ENCODE peak calls at places on chromosomes 4 and X, in seven cellular contexts. One of them, this sample, is unnamed.

GRCh38 chrX:68801737-68802290 is 27.0 kb upstream of the EFNB1 start:
- DNase-seq in hepatic stellate cell: no peak
- DNase-seq in pancreas: no peak
- DNase-seq in RPMI7951: no peak
- DNase-seq in MG63: no peak
- DNase-seq in mesenteric fat pad: no peak
- DNase-seq in naive thymus-derived CD4-positive, alpha-beta T cell: no peak
- DNase-seq in this sample: no peak

GRCh38 chr4:169253087-169253675 is 17.6 kb downstream of the SH3RF1 start:
- DNase-seq in hepatic stellate cell: no peak
- DNase-seq in pancreas: no peak
- DNase-seq in MG63: no peak
- DNase-seq in mesenteric fat pad: no peak
- DNase-seq in RPMI7951: no peak
- DNase-seq in naive thymus-derived CD4-positive, alpha-beta T cell: no peak
- DNase-seq in this sample: no peak

GRCh38 chr4:2932951-2933565 is 30.1 kb downstream of the NOP14 start:
- DNase-seq in RPMI7951: peak
- DNase-seq in hepatic stellate cell: no peak
- DNase-seq in MG63: no peak
- DNase-seq in naive thymus-derived CD4-positive, alpha-beta T cell: no peak
- DNase-seq in pancreas: peak
- DNase-seq in mesenteric fat pad: no peak
- DNase-seq in this sample: no peak

GRCh38 chrX:53895270-53895669 is 149.0 kb downstream of the PHF8 start:
- DNase-seq in MG63: no peak
- DNase-seq in RPMI7951: no peak
- DNase-seq in mesenteric fat pad: no peak
- DNase-seq in hepatic stellate cell: no peak
- DNase-seq in pancreas: no peak
- DNase-seq in naive thymus-derived CD4-positive, alpha-beta T cell: no peak
- DNase-seq in this sample: no peak

GRCh38 chrX:96985046-96985445 is 101.3 kb downstream of the RPA4 start:
- DNase-seq in RPMI7951: no peak
- DNase-seq in naive thymus-derived CD4-positive, alpha-beta T cell: no peak
- DNase-seq in MG63: no peak
- DNase-seq in pancreas: no peak
- DNase-seq in mesenteric fat pad: no peak
- DNase-seq in hepatic stellate cell: no peak
- DNase-seq in this sample: no peak

GRCh38 chrX:55486736-55487135 is 2.9 kb downstream of the USP51 start:
- DNase-seq in RPMI7951: peak
- DNase-seq in pancreas: no peak
- DNase-seq in naive thymus-derived CD4-positive, alpha-beta T cell: no peak
- DNase-seq in hepatic stellate cell: no peak
- DNase-seq in mesenteric fat pad: no peak
- DNase-seq in MG63: peak
- DNase-seq in this sample: no peak

GRCh38 chr4:136392576-136392975 is 1139.7 kb downstream of the PCDH18 start:
- DNase-seq in pancreas: no peak
- DNase-seq in hepatic stellate cell: peak
- DNase-seq in MG63: no peak
- DNase-seq in RPMI7951: no peak
- DNase-seq in mesenteric fat pad: no peak
- DNase-seq in naive thymus-derived CD4-positive, alpha-beta T cell: no peak
- DNase-seq in this sample: no peak

GRCh38 chr4:107098403-107098802 is 62.3 kb upstream of the DKK2 start:
- DNase-seq in naive thymus-derived CD4-positive, alpha-beta T cell: no peak
- DNase-seq in mesenteric fat pad: no peak
- DNase-seq in MG63: no peak
- DNase-seq in RPMI7951: no peak
- DNase-seq in pancreas: no peak
- DNase-seq in hepatic stellate cell: no peak
- DNase-seq in this sample: no peak

GRCh38 chr4:2248044-2248780 is 6.3 kb upstream of the HAUS3 start:
- DNase-seq in pancreas: peak
- DNase-seq in RPMI7951: no peak
- DNase-seq in MG63: no peak
- DNase-seq in naive thymus-derived CD4-positive, alpha-beta T cell: no peak
- DNase-seq in hepatic stellate cell: peak
- DNase-seq in mesenteric fat pad: no peak
- DNase-seq in this sample: no peak

GRCh38 chr4:153963216-153963615 is 174.3 kb upstream of the SFRP2 start:
- DNase-seq in RPMI7951: no peak
- DNase-seq in pancreas: no peak
- DNase-seq in hepatic stellate cell: no peak
- DNase-seq in naive thymus-derived CD4-positive, alpha-beta T cell: no peak
- DNase-seq in MG63: no peak
- DNase-seq in mesenteric fat pad: no peak
- DNase-seq in this sample: no peak

GRCh38 chr4:143386812-143387211 is 50.1 kb downstream of the GAB1 start:
- DNase-seq in RPMI7951: no peak
- DNase-seq in mesenteric fat pad: no peak
- DNase-seq in naive thymus-derived CD4-positive, alpha-beta T cell: no peak
- DNase-seq in hepatic stellate cell: no peak
- DNase-seq in pancreas: no peak
- DNase-seq in MG63: no peak
- DNase-seq in this sample: no peak

GRCh38 chrX:19638968-19639539 is 123.7 kb upstream of the MAP3K15 start:
- DNase-seq in naive thymus-derived CD4-positive, alpha-beta T cell: no peak
- DNase-seq in MG63: no peak
- DNase-seq in hepatic stellate cell: no peak
- DNase-seq in pancreas: no peak
- DNase-seq in mesenteric fat pad: no peak
- DNase-seq in RPMI7951: no peak
- DNase-seq in this sample: no peak

GRCh38 chr4:142697928-142698327 is 148.2 kb downstream of the INPP4B start:
- DNase-seq in pancreas: no peak
- DNase-seq in naive thymus-derived CD4-positive, alpha-beta T cell: no peak
- DNase-seq in hepatic stellate cell: no peak
- DNase-seq in mesenteric fat pad: no peak
- DNase-seq in RPMI7951: no peak
- DNase-seq in MG63: no peak
- DNase-seq in this sample: no peak

GRCh38 chr4:185238750-185239149 is 29.4 kb downstream of the SNX25 start:
- DNase-seq in hepatic stellate cell: no peak
- DNase-seq in pancreas: no peak
- DNase-seq in MG63: no peak
- DNase-seq in RPMI7951: no peak
- DNase-seq in naive thymus-derived CD4-positive, alpha-beta T cell: no peak
- DNase-seq in mesenteric fat pad: no peak
- DNase-seq in this sample: no peak

GRCh38 chr4:1259966-1260365 is 11.0 kb upstream of the CTBP1 start:
- DNase-seq in pancreas: no peak
- DNase-seq in RPMI7951: no peak
- DNase-seq in mesenteric fat pad: no peak
- DNase-seq in MG63: no peak
- DNase-seq in hepatic stellate cell: no peak
- DNase-seq in naive thymus-derived CD4-positive, alpha-beta T cell: no peak
- DNase-seq in this sample: no peak

GRCh38 chrX:129719268-129719667 is 19.5 kb upstream of the XPNPEP2 start:
- DNase-seq in mesenteric fat pad: peak
- DNase-seq in naive thymus-derived CD4-positive, alpha-beta T cell: no peak
- DNase-seq in MG63: no peak
- DNase-seq in RPMI7951: no peak
- DNase-seq in hepatic stellate cell: no peak
- DNase-seq in pancreas: no peak
- DNase-seq in this sample: no peak

GRCh38 chr4:7763788-7764187 is 175.9 kb downstream of the AFAP1 start:
- DNase-seq in hepatic stellate cell: peak
- DNase-seq in MG63: no peak
- DNase-seq in naive thymus-derived CD4-positive, alpha-beta T cell: no peak
- DNase-seq in RPMI7951: peak
- DNase-seq in pancreas: no peak
- DNase-seq in mesenteric fat pad: no peak
- DNase-seq in this sample: no peak

GRCh38 chrX:41265615-41266014 is 68.3 kb upstream of the DDX3X start:
- DNase-seq in naive thymus-derived CD4-positive, alpha-beta T cell: peak
- DNase-seq in hepatic stellate cell: no peak
- DNase-seq in RPMI7951: peak
- DNase-seq in MG63: peak
- DNase-seq in pancreas: no peak
- DNase-seq in mesenteric fat pad: no peak
- DNase-seq in this sample: no peak

GRCh38 chr4:59994118-59994517 is 1206.0 kb upstream of the ADGRL3 start:
- DNase-seq in mesenteric fat pad: no peak
- DNase-seq in RPMI7951: no peak
- DNase-seq in pancreas: no peak
- DNase-seq in MG63: no peak
- DNase-seq in hepatic stellate cell: no peak
- DNase-seq in naive thymus-derived CD4-positive, alpha-beta T cell: no peak
- DNase-seq in this sample: no peak

GRCh38 chrX:108468486-108468885 is 28.8 kb downstream of the COL4A5 start:
- DNase-seq in hepatic stellate cell: no peak
- DNase-seq in mesenteric fat pad: no peak
- DNase-seq in naive thymus-derived CD4-positive, alpha-beta T cell: no peak
- DNase-seq in MG63: no peak
- DNase-seq in pancreas: no peak
- DNase-seq in RPMI7951: peak
- DNase-seq in this sample: no peak

GRCh38 chr4:147578057-147578476 is 39.1 kb upstream of the TMEM184C start:
- DNase-seq in RPMI7951: peak
- DNase-seq in naive thymus-derived CD4-positive, alpha-beta T cell: no peak
- DNase-seq in hepatic stellate cell: peak
- DNase-seq in mesenteric fat pad: no peak
- DNase-seq in pancreas: no peak
- DNase-seq in MG63: peak
- DNase-seq in this sample: no peak

GRCh38 chr4:187995322-187996207 is at the start of gene ZFP42:
- DNase-seq in hepatic stellate cell: no peak
- DNase-seq in RPMI7951: no peak
- DNase-seq in MG63: no peak
- DNase-seq in naive thymus-derived CD4-positive, alpha-beta T cell: no peak
- DNase-seq in mesenteric fat pad: no peak
- DNase-seq in pancreas: no peak
- DNase-seq in this sample: no peak

GRCh38 chr4:4871267-4872147 is 12.0 kb downstream of the MSX1 start:
- DNase-seq in mesenteric fat pad: no peak
- DNase-seq in pancreas: no peak
- DNase-seq in hepatic stellate cell: no peak
- DNase-seq in naive thymus-derived CD4-positive, alpha-beta T cell: no peak
- DNase-seq in RPMI7951: peak
- DNase-seq in MG63: no peak
- DNase-seq in this sample: no peak

GRCh38 chr4:110073045-110073845 is 125.2 kb downstream of the ELOVL6 start:
- DNase-seq in MG63: no peak
- DNase-seq in hepatic stellate cell: no peak
- DNase-seq in pancreas: peak
- DNase-seq in RPMI7951: no peak
- DNase-seq in mesenteric fat pad: no peak
- DNase-seq in naive thymus-derived CD4-positive, alpha-beta T cell: no peak
- DNase-seq in this sample: no peak

GRCh38 chr4:82797591-82798081 is 960 bp downstream of the SCD5 start:
- DNase-seq in naive thymus-derived CD4-positive, alpha-beta T cell: no peak
- DNase-seq in pancreas: peak
- DNase-seq in hepatic stellate cell: no peak
- DNase-seq in RPMI7951: peak
- DNase-seq in MG63: peak
- DNase-seq in mesenteric fat pad: no peak
- DNase-seq in this sample: no peak

GRCh38 chr4:156673483-156673882 is 298.1 kb downstream of the PDGFC start:
- DNase-seq in mesenteric fat pad: no peak
- DNase-seq in naive thymus-derived CD4-positive, alpha-beta T cell: no peak
- DNase-seq in hepatic stellate cell: no peak
- DNase-seq in RPMI7951: peak
- DNase-seq in pancreas: no peak
- DNase-seq in MG63: peak
- DNase-seq in this sample: no peak

GRCh38 chrX:116239944-116240391 is 69.4 kb downstream of the AGTR2 start:
- DNase-seq in hepatic stellate cell: no peak
- DNase-seq in naive thymus-derived CD4-positive, alpha-beta T cell: no peak
- DNase-seq in MG63: no peak
- DNase-seq in pancreas: no peak
- DNase-seq in RPMI7951: peak
- DNase-seq in mesenteric fat pad: no peak
- DNase-seq in this sample: no peak

GRCh38 chr4:113635739-113636437 is 125.7 kb downstream of the CAMK2D start:
- DNase-seq in RPMI7951: peak
- DNase-seq in MG63: no peak
- DNase-seq in mesenteric fat pad: no peak
- DNase-seq in hepatic stellate cell: peak
- DNase-seq in naive thymus-derived CD4-positive, alpha-beta T cell: no peak
- DNase-seq in pancreas: no peak
- DNase-seq in this sample: no peak

GRCh38 chrX:104329731-104330130 is 75.0 kb upstream of the ESX1 start:
- DNase-seq in RPMI7951: no peak
- DNase-seq in mesenteric fat pad: no peak
- DNase-seq in MG63: no peak
- DNase-seq in hepatic stellate cell: no peak
- DNase-seq in naive thymus-derived CD4-positive, alpha-beta T cell: no peak
- DNase-seq in pancreas: no peak
- DNase-seq in this sample: no peak

GRCh38 chrX:47662144-47662657 is 3.2 kb upstream of the UXT start:
- DNase-seq in naive thymus-derived CD4-positive, alpha-beta T cell: no peak
- DNase-seq in MG63: peak
- DNase-seq in mesenteric fat pad: no peak
- DNase-seq in hepatic stellate cell: peak
- DNase-seq in RPMI7951: peak
- DNase-seq in pancreas: no peak
- DNase-seq in this sample: peak

GRCh38 chr4:59537231-59537886 is 1662.8 kb upstream of the ADGRL3 start:
- DNase-seq in pancreas: no peak
- DNase-seq in hepatic stellate cell: no peak
- DNase-seq in MG63: no peak
- DNase-seq in naive thymus-derived CD4-positive, alpha-beta T cell: no peak
- DNase-seq in RPMI7951: no peak
- DNase-seq in mesenteric fat pad: no peak
- DNase-seq in this sample: no peak

GRCh38 chr4:6345096-6345830 is 75.6 kb downstream of the WFS1 start:
- DNase-seq in RPMI7951: no peak
- DNase-seq in naive thymus-derived CD4-positive, alpha-beta T cell: no peak
- DNase-seq in pancreas: no peak
- DNase-seq in mesenteric fat pad: no peak
- DNase-seq in MG63: no peak
- DNase-seq in hepatic stellate cell: no peak
- DNase-seq in this sample: no peak

GRCh38 chrX:123108513-123109427 is 75.3 kb upstream of the GRIA3 start:
- DNase-seq in hepatic stellate cell: no peak
- DNase-seq in MG63: no peak
- DNase-seq in naive thymus-derived CD4-positive, alpha-beta T cell: no peak
- DNase-seq in RPMI7951: peak
- DNase-seq in mesenteric fat pad: no peak
- DNase-seq in pancreas: no peak
- DNase-seq in this sample: no peak

GRCh38 chr4:134812611-134813010 is 611.0 kb upstream of the PABPC4L start:
- DNase-seq in mesenteric fat pad: no peak
- DNase-seq in naive thymus-derived CD4-positive, alpha-beta T cell: no peak
- DNase-seq in RPMI7951: no peak
- DNase-seq in MG63: no peak
- DNase-seq in pancreas: no peak
- DNase-seq in hepatic stellate cell: no peak
- DNase-seq in this sample: no peak

GRCh38 chr4:88008133-88008621 is 742 bp downstream of the PKD2 start:
- DNase-seq in MG63: peak
- DNase-seq in naive thymus-derived CD4-positive, alpha-beta T cell: peak
- DNase-seq in pancreas: peak
- DNase-seq in RPMI7951: peak
- DNase-seq in hepatic stellate cell: peak
- DNase-seq in mesenteric fat pad: no peak
- DNase-seq in this sample: no peak

GRCh38 chrX:43953218-43953617 is 20.0 kb downstream of the NDP start:
- DNase-seq in mesenteric fat pad: no peak
- DNase-seq in hepatic stellate cell: no peak
- DNase-seq in MG63: peak
- DNase-seq in RPMI7951: no peak
- DNase-seq in naive thymus-derived CD4-positive, alpha-beta T cell: no peak
- DNase-seq in pancreas: no peak
- DNase-seq in this sample: no peak

GRCh38 chr4:185165605-185166063 is 22.6 kb downstream of the SLC25A4 start:
- DNase-seq in RPMI7951: peak
- DNase-seq in naive thymus-derived CD4-positive, alpha-beta T cell: no peak
- DNase-seq in mesenteric fat pad: no peak
- DNase-seq in MG63: no peak
- DNase-seq in hepatic stellate cell: peak
- DNase-seq in pancreas: no peak
- DNase-seq in this sample: no peak

GRCh38 chr4:53963786-53964185 is 100.6 kb downstream of the CHIC2 start:
- DNase-seq in naive thymus-derived CD4-positive, alpha-beta T cell: no peak
- DNase-seq in pancreas: no peak
- DNase-seq in RPMI7951: no peak
- DNase-seq in hepatic stellate cell: no peak
- DNase-seq in mesenteric fat pad: no peak
- DNase-seq in MG63: no peak
- DNase-seq in this sample: no peak

This sample was measured in vagina.